ENCODE peak calls at places on chromosomes 2 and 18, in five cellular contexts. One of them, this sample, is unnamed.

GRCh38 chr2:80517301-80517700 is 212.7 kb upstream of the LRRTM1 start:
- DNase-seq in neural progenitor cell: no peak
- DNase-seq in HCT116: no peak
- DNase-seq in HepG2: no peak
- DNase-seq in mammary epithelial cell: no peak
- DNase-seq in this sample: no peak

GRCh38 chr2:240131941-240132650 is 4.0 kb downstream of the COPS9 start:
- DNase-seq in HepG2: no peak
- DNase-seq in neural progenitor cell: peak; percentile 33
- DNase-seq in mammary epithelial cell: no peak
- DNase-seq in HCT116: no peak
- DNase-seq in this sample: no peak

GRCh38 chr2:63399171-63399570 is 189.1 kb downstream of the WDPCP start:
- DNase-seq in HCT116: no peak
- DNase-seq in neural progenitor cell: peak; percentile 53
- DNase-seq in HepG2: no peak
- DNase-seq in mammary epithelial cell: no peak
- DNase-seq in this sample: no peak

GRCh38 chr18:48923746-48924580 is 26.8 kb downstream of the SMAD7 start:
- DNase-seq in mammary epithelial cell: peak; percentile 38
- DNase-seq in HepG2: no peak
- DNase-seq in HCT116: no peak
- DNase-seq in neural progenitor cell: no peak
- DNase-seq in this sample: peak; percentile 76

GRCh38 chr2:215712219-215712849 is 276.5 kb upstream of the FN1 start:
- DNase-seq in HepG2: peak; percentile 18
- DNase-seq in HCT116: no peak
- DNase-seq in mammary epithelial cell: peak; percentile 6
- DNase-seq in neural progenitor cell: no peak
- DNase-seq in this sample: no peak

GRCh38 chr18:78496095-78496494 is 483.5 kb upstream of the SALL3 start:
- DNase-seq in HepG2: no peak
- DNase-seq in HCT116: no peak
- DNase-seq in neural progenitor cell: no peak
- DNase-seq in mammary epithelial cell: no peak
- DNase-seq in this sample: peak; percentile 17

GRCh38 chr2:42183775-42184174 is 14.6 kb downstream of the EML4 start:
- DNase-seq in HCT116: no peak
- DNase-seq in HepG2: no peak
- DNase-seq in neural progenitor cell: no peak
- DNase-seq in mammary epithelial cell: no peak
- DNase-seq in this sample: no peak

GRCh38 chr2:183079335-183079775 is 808 bp downstream of the DUSP19 start:
- DNase-seq in mammary epithelial cell: no peak
- DNase-seq in neural progenitor cell: no peak
- DNase-seq in HepG2: no peak
- DNase-seq in HCT116: no peak
- DNase-seq in this sample: no peak

GRCh38 chr2:45962522-45962921 is 311.0 kb downstream of the PRKCE start:
- DNase-seq in HepG2: no peak
- DNase-seq in neural progenitor cell: no peak
- DNase-seq in HCT116: peak; percentile 68
- DNase-seq in mammary epithelial cell: no peak
- DNase-seq in this sample: peak; percentile 60

GRCh38 chr2:222878877-222879601 is 18.2 kb downstream of the ACSL3 start:
- DNase-seq in neural progenitor cell: no peak
- DNase-seq in HepG2: peak; percentile 42
- DNase-seq in HCT116: peak; percentile 32
- DNase-seq in mammary epithelial cell: peak; percentile 86
- DNase-seq in this sample: no peak

GRCh38 chr18:10707294-10707693 is 181.5 kb downstream of the NAPG start:
- DNase-seq in HepG2: no peak
- DNase-seq in HCT116: no peak
- DNase-seq in neural progenitor cell: no peak
- DNase-seq in mammary epithelial cell: no peak
- DNase-seq in this sample: no peak

GRCh38 chr2:104857262-104858221 is 3.6 kb downstream of the POU3F3 start:
- DNase-seq in HepG2: no peak
- DNase-seq in neural progenitor cell: peak; percentile 66
- DNase-seq in HCT116: no peak
- DNase-seq in mammary epithelial cell: no peak
- DNase-seq in this sample: no peak

GRCh38 chr2:104854507-104855173 is 725 bp downstream of the POU3F3 start:
- DNase-seq in mammary epithelial cell: no peak
- DNase-seq in neural progenitor cell: peak; percentile 53
- DNase-seq in HCT116: no peak
- DNase-seq in HepG2: no peak
- DNase-seq in this sample: no peak

GRCh38 chr2:104856973-104857261 is 3.0 kb downstream of the POU3F3 start:
- DNase-seq in neural progenitor cell: peak; percentile 71
- DNase-seq in mammary epithelial cell: no peak
- DNase-seq in HepG2: no peak
- DNase-seq in HCT116: no peak
- DNase-seq in this sample: no peak

GRCh38 chr2:104855174-104856085 is 1.5 kb downstream of the POU3F3 start:
- DNase-seq in neural progenitor cell: peak; percentile 71
- DNase-seq in HCT116: no peak
- DNase-seq in mammary epithelial cell: no peak
- DNase-seq in HepG2: no peak
- DNase-seq in this sample: no peak

DNA sequence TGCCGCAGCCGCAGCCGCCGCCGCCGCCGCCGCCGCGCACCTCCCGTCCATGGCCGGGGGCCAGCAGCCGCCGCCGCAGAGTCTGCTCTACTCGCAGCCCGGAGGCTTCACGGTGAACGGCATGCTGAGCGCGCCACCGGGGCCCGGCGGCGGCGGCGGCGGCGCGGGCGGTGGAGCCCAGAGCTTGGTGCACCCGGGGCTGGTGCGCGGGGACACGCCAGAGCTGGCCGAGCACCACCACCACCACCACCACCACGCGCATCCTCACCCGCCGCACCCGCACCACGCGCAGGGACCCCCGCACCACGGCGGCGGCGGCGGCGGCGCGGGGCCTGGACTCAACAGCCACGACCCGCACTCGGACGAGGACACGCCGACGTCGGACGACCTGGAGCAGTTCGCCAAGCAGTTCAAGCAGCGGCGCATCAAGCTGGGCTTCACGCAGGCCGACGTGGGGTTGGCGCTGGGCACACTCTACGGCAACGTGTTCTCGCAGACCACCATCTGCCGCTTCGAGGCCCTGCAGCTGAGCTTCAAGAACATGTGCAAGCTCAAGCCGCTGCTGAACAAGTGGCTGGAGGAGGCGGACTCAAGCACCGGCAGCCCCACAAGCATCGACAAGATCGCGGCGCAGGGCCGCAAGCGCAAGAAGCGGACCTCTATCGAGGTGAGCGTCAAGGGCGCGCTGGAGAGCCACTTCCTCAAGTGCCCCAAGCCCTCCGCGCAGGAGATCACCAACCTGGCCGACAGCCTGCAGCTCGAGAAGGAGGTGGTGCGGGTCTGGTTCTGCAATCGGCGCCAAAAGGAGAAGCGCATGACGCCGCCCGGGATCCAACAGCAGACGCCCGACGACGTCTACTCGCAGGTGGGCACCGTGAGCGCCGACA is 2.4 kb downstream of the POU3F3 start:
- DNase-seq in HCT116: no peak
- DNase-seq in mammary epithelial cell: no peak
- DNase-seq in HepG2: no peak
- DNase-seq in neural progenitor cell: peak; percentile 48
- DNase-seq in this sample: no peak
- TF ChIP-seq EZH2 in HCT116: no peak
- TF ChIP-seq EZH2 in mammary epithelial cell: peak; percentile 98
- TF ChIP-seq EZH2 in HepG2: no peak
- TF ChIP-seq EZH2 in neural progenitor cell: peak; percentile 100
- TF ChIP-seq EZH2 in this sample: peak; percentile 100

GRCh38 chr2:231373184-231373583 is 22.3 kb upstream of the B3GNT7 start:
- DNase-seq in neural progenitor cell: no peak
- DNase-seq in HCT116: no peak
- DNase-seq in HepG2: no peak
- DNase-seq in mammary epithelial cell: no peak
- DNase-seq in this sample: no peak

GRCh38 chr2:231370429-231370748 is 25.1 kb upstream of the B3GNT7 start:
- DNase-seq in mammary epithelial cell: no peak
- DNase-seq in HCT116: no peak
- DNase-seq in neural progenitor cell: no peak
- DNase-seq in HepG2: no peak
- DNase-seq in this sample: no peak

GRCh38 chr2:231372326-231372725 is 23.2 kb upstream of the B3GNT7 start:
- DNase-seq in mammary epithelial cell: no peak
- DNase-seq in neural progenitor cell: no peak
- DNase-seq in HepG2: no peak
- DNase-seq in HCT116: no peak
- DNase-seq in this sample: no peak

GRCh38 chr2:231370749-231371429 is 24.6 kb upstream of the B3GNT7 start:
- DNase-seq in HCT116: no peak
- DNase-seq in mammary epithelial cell: no peak
- DNase-seq in HepG2: no peak
- DNase-seq in neural progenitor cell: peak; percentile 78
- DNase-seq in this sample: no peak

DNA sequence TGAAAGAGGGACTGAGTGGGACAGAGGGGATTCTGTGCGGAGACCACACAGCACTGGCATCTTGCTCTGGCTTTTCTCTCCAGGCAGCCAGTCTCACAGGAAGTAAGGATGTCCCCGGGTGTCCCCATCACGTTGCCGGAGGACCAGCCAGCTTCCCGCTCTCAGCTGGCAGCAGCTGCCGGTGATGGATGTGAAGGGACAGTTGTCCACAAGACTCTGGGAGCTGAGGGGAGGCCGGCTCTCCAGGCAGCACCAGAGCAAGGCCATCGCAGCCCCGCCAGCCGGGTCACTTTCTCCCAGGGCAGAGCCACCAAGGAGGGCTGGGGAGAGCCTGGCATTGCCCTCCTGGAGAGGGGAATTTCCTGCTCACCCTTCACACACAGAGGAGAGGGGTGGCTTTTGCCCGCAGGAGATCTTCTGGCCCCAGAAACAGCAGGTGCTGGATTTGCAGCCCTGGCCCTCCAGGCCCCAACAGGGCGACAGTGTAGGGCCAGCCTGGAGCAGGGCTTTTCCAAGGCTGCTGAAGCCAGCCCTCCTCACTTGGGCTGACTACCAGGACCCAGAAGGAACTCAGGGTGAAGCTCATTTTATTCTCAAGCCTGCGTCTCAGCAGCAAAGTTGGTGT is 24.0 kb upstream of the B3GNT7 start:
- DNase-seq in HCT116: no peak
- DNase-seq in mammary epithelial cell: no peak
- DNase-seq in neural progenitor cell: no peak
- DNase-seq in HepG2: no peak
- DNase-seq in this sample: no peak
- H3K4me2 ChIP-seq in HCT116: no peak overlapping the region
- H3K4me2 ChIP-seq in mammary epithelial cell: no peak overlapping the region
- H3K4me2 ChIP-seq in neural progenitor cell: no peak overlapping the region
- H3K4me2 ChIP-seq in HepG2: no peak overlapping the region
- H3K4me2 ChIP-seq in this sample: no peak overlapping the region

DNA sequence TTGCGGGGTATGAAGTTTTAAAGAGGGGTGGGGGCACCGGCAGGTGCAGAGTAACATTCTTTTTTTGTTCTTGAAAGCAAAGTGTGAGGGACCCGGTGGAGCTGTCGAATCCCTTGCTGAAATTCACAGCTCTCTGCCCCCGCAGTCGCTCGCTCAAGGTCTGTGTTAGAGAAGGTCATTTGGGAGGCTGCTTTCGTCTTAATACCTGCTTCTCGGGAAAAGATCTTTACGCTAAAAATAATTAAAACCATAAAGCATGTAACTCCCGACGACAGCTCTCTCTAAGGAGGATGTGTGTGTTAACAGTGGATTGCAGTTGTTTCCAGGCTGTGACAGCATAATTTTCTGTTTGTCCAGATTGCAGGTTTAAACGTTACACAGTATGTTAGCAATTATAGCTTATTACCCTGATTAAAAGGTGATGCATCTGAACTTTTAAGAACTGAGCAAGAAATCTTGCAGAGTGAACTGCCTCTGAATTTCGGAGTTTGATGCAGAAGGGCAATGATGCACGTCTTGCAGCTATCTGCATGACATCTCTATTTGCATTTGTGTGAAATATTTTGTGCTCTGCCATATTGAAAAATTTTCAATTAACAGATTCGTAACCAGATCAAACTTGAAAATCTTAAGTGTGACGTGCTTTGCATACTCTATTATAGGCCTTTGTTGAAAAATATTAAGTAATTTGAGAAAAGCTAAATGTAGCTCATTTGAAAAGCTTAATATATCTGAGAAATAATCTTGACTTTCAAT is 952 bp downstream of the RAPGEF4 start:
- DNase-seq in mammary epithelial cell: no peak
- DNase-seq in HepG2: no peak
- DNase-seq in neural progenitor cell: peak; percentile 35
- DNase-seq in HCT116: no peak
- DNase-seq in this sample: no peak
- TF ChIP-seq EZH2 in mammary epithelial cell: peak; percentile 61
- TF ChIP-seq EZH2 in HepG2: peak; percentile 97
- TF ChIP-seq EZH2 in neural progenitor cell: peak; percentile 79
- TF ChIP-seq EZH2 in HCT116: no peak
- TF ChIP-seq EZH2 in this sample: peak; percentile 68

GRCh38 chr18:8803957-8804356 is 98.6 kb downstream of the MTCL1 start:
- DNase-seq in mammary epithelial cell: no peak
- DNase-seq in neural progenitor cell: no peak
- DNase-seq in HCT116: no peak
- DNase-seq in HepG2: no peak
- DNase-seq in this sample: no peak

GRCh38 chr18:8805552-8805951 is 100.2 kb downstream of the MTCL1 start:
- DNase-seq in mammary epithelial cell: no peak
- DNase-seq in HepG2: no peak
- DNase-seq in neural progenitor cell: no peak
- DNase-seq in HCT116: no peak
- DNase-seq in this sample: no peak

GRCh38 chr18:8802031-8802679 is 96.8 kb downstream of the MTCL1 start:
- DNase-seq in HepG2: no peak
- DNase-seq in mammary epithelial cell: no peak
- DNase-seq in HCT116: no peak
- DNase-seq in neural progenitor cell: peak; percentile 24
- DNase-seq in this sample: no peak

GRCh38 chr18:8801263-8801901 is 96.0 kb downstream of the MTCL1 start:
- DNase-seq in HepG2: no peak
- DNase-seq in neural progenitor cell: no peak
- DNase-seq in HCT116: no peak
- DNase-seq in mammary epithelial cell: no peak
- DNase-seq in this sample: peak; percentile 56

DNA sequence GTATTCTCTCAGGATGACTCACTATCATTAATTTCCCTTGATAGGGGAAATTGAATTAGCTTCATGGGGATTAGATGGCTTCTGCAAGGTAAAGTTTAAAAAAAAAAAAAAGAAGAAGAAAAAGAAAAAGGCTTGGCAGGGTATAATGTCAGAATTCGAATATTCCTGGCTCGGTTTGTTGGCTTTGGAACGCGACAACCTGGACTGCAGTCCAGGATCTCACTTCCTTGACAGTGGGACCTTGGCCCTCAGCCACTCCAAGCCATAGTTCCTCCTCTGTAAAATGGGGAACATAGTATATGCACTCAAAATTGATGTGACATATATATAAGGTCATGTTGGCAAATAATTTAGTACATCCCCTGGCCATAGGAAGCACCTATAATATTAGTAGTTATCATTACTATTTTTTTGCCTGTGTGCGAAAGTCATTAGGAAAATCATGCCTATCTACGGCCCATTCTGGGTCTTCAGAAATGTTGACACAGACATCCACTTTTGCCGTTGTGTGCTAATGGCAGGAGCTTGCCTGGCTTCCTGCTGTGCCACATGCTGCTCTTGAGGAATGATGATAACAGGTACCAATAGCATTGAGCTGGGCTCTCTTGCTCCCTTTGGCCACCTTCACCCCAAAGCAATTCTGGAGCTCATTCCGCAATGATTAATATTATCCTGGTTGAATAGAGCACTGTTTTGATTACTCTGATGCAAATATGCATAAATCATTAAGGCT is 97.9 kb downstream of the MTCL1 start:
- DNase-seq in HepG2: no peak
- DNase-seq in mammary epithelial cell: no peak
- DNase-seq in HCT116: no peak
- DNase-seq in neural progenitor cell: no peak
- DNase-seq in this sample: no peak
- H3K4me2 ChIP-seq in HepG2: no peak overlapping the region
- H3K4me2 ChIP-seq in mammary epithelial cell: no peak overlapping the region
- H3K4me2 ChIP-seq in HCT116: no peak overlapping the region
- H3K4me2 ChIP-seq in neural progenitor cell: no peak overlapping the region
- H3K4me2 ChIP-seq in this sample: no peak overlapping the region

This sample was measured in hepatocyte.